ENCODE peak calls at places on chromosomes 12 and 14, in six cellular contexts. S is HEK293T, G is neural crest cell, R is stromal cell of bone marrow, Y is T-helper 2 cell, A is mucosa of descending colon. U is an unnamed sample.

GRCh38 chr12:105907982-105908381 is 230.8 kb downstream of the NUAK1 start:
- DNase-seq in S (no peak), G (no peak), R (no peak), Y (no peak), A (no peak), U (no peak)

GRCh38 chr12:48827513-48828096 is 9.3 kb downstream of the CACNB3 start:
- DNase-seq in S (no peak), G (no peak), R (no peak), Y (no peak), A (no peak), U (no peak)

GRCh38 chr12:122125452-122126341 is 47.1 kb downstream of the MLXIP start:
- DNase-seq in S (no peak), G (no peak), R (no peak), Y (no peak), A (no peak), U (no peak)

GRCh38 chr14:34966413-34966812 is 16.4 kb upstream of the SRP54 start:
- DNase-seq in S (no peak), G (no peak), R (no peak), Y (no peak), A (no peak), U (no peak)

GRCh38 chr12:2064078-2064507 is 11.3 kb downstream of the CACNA1C start:
- DNase-seq in S (no peak), G (no peak), R (no peak), Y (peak; percentile 23), A (no peak), U (no peak)

GRCh38 chr12:69405466-69405865 is 45.9 kb downstream of the YEATS4 start:
- DNase-seq in S (no peak), G (no peak), R (peak; percentile 84), Y (no peak), A (no peak), U (no peak)

GRCh38 chr12:70609203-70609602 is 28.0 kb downstream of the PTPRB start:
- DNase-seq in S (peak; percentile 10), G (no peak), R (no peak), Y (no peak), A (peak; percentile 10), U (no peak)

GRCh38 chr12:54420766-54421144 is 1.7 kb upstream of the ITGA5 start:
- DNase-seq in S (no peak), G (no peak), R (no peak), Y (no peak), A (no peak), U (no peak)

GRCh38 chr12:122874081-122874480 is 21.8 kb downstream of the VPS37B start:
- DNase-seq in S (no peak), G (no peak), R (no peak), Y (no peak), A (no peak), U (no peak)

GRCh38 chr12:100539209-100539608 is 34.3 kb upstream of the GAS2L3 start:
- DNase-seq in S (no peak), G (peak; percentile 49), R (no peak), Y (no peak), A (peak; percentile 58), U (peak; percentile 13)

GRCh38 chr12:905273-906076 is 44.0 kb downstream of the RAD52 start:
- DNase-seq in S (no peak), G (no peak), R (no peak), Y (peak; percentile 13), A (no peak), U (no peak)

GRCh38 chr14:28308727-28309126 is 457.9 kb upstream of the FOXG1 start:
- DNase-seq in S (no peak), G (no peak), R (no peak), Y (no peak), A (no peak), U (no peak)

GRCh38 chr12:124901003-124901402 is 13.4 kb downstream of the UBC start:
- DNase-seq in S (no peak), G (no peak), R (no peak), Y (no peak), A (no peak), U (no peak)